ENCODE peak calls at places on chromosomes 16 and 17, in six cellular contexts. One of them, this sample, is unnamed.

GRCh38 chr16:30656974-30657865 is 1.0 kb upstream of the FBRS start:
- DNase-seq in fibroblast of pulmonary artery: no peak
- DNase-seq in pulmonary artery endothelial cell: no peak
- DNase-seq in stromal cell of bone marrow: peak; percentile 41
- DNase-seq in fibroblast of the aortic adventitia: no peak
- DNase-seq in NCI-H1417: peak; percentile 88
- DNase-seq in this sample: no peak

GRCh38 chr17:72634621-72635020 is 457.9 kb downstream of the SLC39A11 start:
- DNase-seq in fibroblast of pulmonary artery: no peak
- DNase-seq in pulmonary artery endothelial cell: no peak
- DNase-seq in stromal cell of bone marrow: no peak
- DNase-seq in fibroblast of the aortic adventitia: no peak
- DNase-seq in NCI-H1417: no peak
- DNase-seq in this sample: no peak

GRCh38 chr16:52976539-52977167 is 76.0 kb downstream of the CHD9NB start:
- DNase-seq in fibroblast of pulmonary artery: peak; percentile 61
- DNase-seq in pulmonary artery endothelial cell: no peak
- DNase-seq in stromal cell of bone marrow: peak; percentile 12
- DNase-seq in fibroblast of the aortic adventitia: peak; percentile 27
- DNase-seq in NCI-H1417: peak; percentile 4
- DNase-seq in this sample: no peak

GRCh38 chr16:49183911-49184310 is 97.7 kb downstream of the CBLN1 start:
- DNase-seq in fibroblast of pulmonary artery: no peak
- DNase-seq in pulmonary artery endothelial cell: no peak
- DNase-seq in stromal cell of bone marrow: no peak
- DNase-seq in fibroblast of the aortic adventitia: no peak
- DNase-seq in NCI-H1417: peak; percentile 26
- DNase-seq in this sample: no peak

GRCh38 chr17:29032798-29033197 is 10.1 kb upstream of the PIPOX start:
- DNase-seq in fibroblast of pulmonary artery: peak; percentile 64
- DNase-seq in pulmonary artery endothelial cell: no peak
- DNase-seq in stromal cell of bone marrow: no peak
- DNase-seq in fibroblast of the aortic adventitia: no peak
- DNase-seq in NCI-H1417: peak; percentile 23
- DNase-seq in this sample: no peak

GRCh38 chr16:3589441-3589921 is 12.3 kb upstream of the NLRC3 start:
- DNase-seq in fibroblast of pulmonary artery: no peak
- DNase-seq in pulmonary artery endothelial cell: no peak
- DNase-seq in stromal cell of bone marrow: no peak
- DNase-seq in fibroblast of the aortic adventitia: no peak
- DNase-seq in NCI-H1417: no peak
- DNase-seq in this sample: no peak

GRCh38 chr16:81293909-81294802 is 20.6 kb upstream of the GAN start:
- DNase-seq in fibroblast of pulmonary artery: peak; percentile 33
- DNase-seq in pulmonary artery endothelial cell: no peak
- DNase-seq in stromal cell of bone marrow: peak; percentile 49
- DNase-seq in fibroblast of the aortic adventitia: peak; percentile 70
- DNase-seq in NCI-H1417: no peak
- DNase-seq in this sample: no peak

GRCh38 chr16:48052731-48053130 is 103.1 kb downstream of the ABCC12 start:
- DNase-seq in fibroblast of pulmonary artery: no peak
- DNase-seq in pulmonary artery endothelial cell: no peak
- DNase-seq in stromal cell of bone marrow: no peak
- DNase-seq in fibroblast of the aortic adventitia: no peak
- DNase-seq in NCI-H1417: no peak
- DNase-seq in this sample: no peak

GRCh38 chr17:49637050-49637449 is 40.8 kb downstream of the SPOP start:
- DNase-seq in fibroblast of pulmonary artery: peak; percentile 29
- DNase-seq in pulmonary artery endothelial cell: no peak
- DNase-seq in stromal cell of bone marrow: no peak
- DNase-seq in fibroblast of the aortic adventitia: peak; percentile 49
- DNase-seq in NCI-H1417: no peak
- DNase-seq in this sample: no peak

GRCh38 chr17:27491713-27492190 is 35.5 kb downstream of the KSR1 start:
- DNase-seq in fibroblast of pulmonary artery: no peak
- DNase-seq in pulmonary artery endothelial cell: no peak
- DNase-seq in stromal cell of bone marrow: no peak
- DNase-seq in fibroblast of the aortic adventitia: no peak
- DNase-seq in NCI-H1417: no peak
- DNase-seq in this sample: no peak

GRCh38 chr16:48877946-48878345 is 268.0 kb upstream of the N4BP1 start:
- DNase-seq in fibroblast of pulmonary artery: no peak
- DNase-seq in pulmonary artery endothelial cell: no peak
- DNase-seq in stromal cell of bone marrow: no peak
- DNase-seq in fibroblast of the aortic adventitia: no peak
- DNase-seq in NCI-H1417: no peak
- DNase-seq in this sample: no peak

GRCh38 chr16:503150-504071 is 24.1 kb upstream of the CAPN15 start:
- DNase-seq in fibroblast of pulmonary artery: no peak
- DNase-seq in pulmonary artery endothelial cell: no peak
- DNase-seq in stromal cell of bone marrow: no peak
- DNase-seq in fibroblast of the aortic adventitia: no peak
- DNase-seq in NCI-H1417: no peak
- DNase-seq in this sample: no peak

GRCh38 chr17:58679263-58680037 is 12.4 kb downstream of the TEX14 start:
- DNase-seq in fibroblast of pulmonary artery: peak; percentile 91
- DNase-seq in pulmonary artery endothelial cell: no peak
- DNase-seq in stromal cell of bone marrow: no peak
- DNase-seq in fibroblast of the aortic adventitia: peak; percentile 42
- DNase-seq in NCI-H1417: peak; percentile 68
- DNase-seq in this sample: no peak

GRCh38 chr16:10577305-10578202 is 2.8 kb downstream of the EMP2 start:
- DNase-seq in fibroblast of pulmonary artery: no peak
- DNase-seq in pulmonary artery endothelial cell: no peak
- DNase-seq in stromal cell of bone marrow: no peak
- DNase-seq in fibroblast of the aortic adventitia: peak; percentile 48
- DNase-seq in NCI-H1417: no peak
- DNase-seq in this sample: no peak

GRCh38 chr17:62859146-62859545 is 51.0 kb upstream of the MARCHF10 start:
- DNase-seq in fibroblast of pulmonary artery: peak; percentile 90
- DNase-seq in pulmonary artery endothelial cell: no peak
- DNase-seq in stromal cell of bone marrow: peak; percentile 47
- DNase-seq in fibroblast of the aortic adventitia: peak; percentile 75
- DNase-seq in NCI-H1417: no peak
- DNase-seq in this sample: no peak

GRCh38 chr16:15523092-15523541 is 88.7 kb downstream of the BMERB1 start:
- DNase-seq in fibroblast of pulmonary artery: no peak
- DNase-seq in pulmonary artery endothelial cell: no peak
- DNase-seq in stromal cell of bone marrow: no peak
- DNase-seq in fibroblast of the aortic adventitia: no peak
- DNase-seq in NCI-H1417: no peak
- DNase-seq in this sample: no peak

GRCh38 chr16:874366-875181 is 74.0 kb upstream of the GNG13 start:
- DNase-seq in fibroblast of pulmonary artery: no peak
- DNase-seq in pulmonary artery endothelial cell: no peak
- DNase-seq in stromal cell of bone marrow: no peak
- DNase-seq in fibroblast of the aortic adventitia: no peak
- DNase-seq in NCI-H1417: no peak
- DNase-seq in this sample: no peak

GRCh38 chr16:55543470-55543869 is 23.0 kb upstream of the CAPNS2 start:
- DNase-seq in fibroblast of pulmonary artery: peak; percentile 68
- DNase-seq in pulmonary artery endothelial cell: no peak
- DNase-seq in stromal cell of bone marrow: no peak
- DNase-seq in fibroblast of the aortic adventitia: peak; percentile 72
- DNase-seq in NCI-H1417: peak; percentile 40
- DNase-seq in this sample: no peak

GRCh38 chr16:3837851-3838564 is 42.5 kb downstream of the CREBBP start:
- DNase-seq in fibroblast of pulmonary artery: no peak
- DNase-seq in pulmonary artery endothelial cell: no peak
- DNase-seq in stromal cell of bone marrow: no peak
- DNase-seq in fibroblast of the aortic adventitia: no peak
- DNase-seq in NCI-H1417: no peak
- DNase-seq in this sample: no peak

GRCh38 chr17:1035546-1036170 is 38.7 kb downstream of the TIMM22 start:
- DNase-seq in fibroblast of pulmonary artery: no peak
- DNase-seq in pulmonary artery endothelial cell: no peak
- DNase-seq in stromal cell of bone marrow: no peak
- DNase-seq in fibroblast of the aortic adventitia: no peak
- DNase-seq in NCI-H1417: no peak
- DNase-seq in this sample: no peak

GRCh38 chr16:1620391-1620790 is 8.2 kb downstream of the CRAMP1 start:
- DNase-seq in fibroblast of pulmonary artery: no peak
- DNase-seq in pulmonary artery endothelial cell: no peak
- DNase-seq in stromal cell of bone marrow: no peak
- DNase-seq in fibroblast of the aortic adventitia: no peak
- DNase-seq in NCI-H1417: no peak
- DNase-seq in this sample: no peak

GRCh38 chr17:52721932-52722331 is 563.4 kb upstream of the CA10 start:
- DNase-seq in fibroblast of pulmonary artery: no peak
- DNase-seq in pulmonary artery endothelial cell: no peak
- DNase-seq in stromal cell of bone marrow: no peak
- DNase-seq in fibroblast of the aortic adventitia: no peak
- DNase-seq in NCI-H1417: no peak
- DNase-seq in this sample: no peak

GRCh38 chr16:78877114-78877513 is 723.4 kb downstream of the MAF start:
- DNase-seq in fibroblast of pulmonary artery: no peak
- DNase-seq in pulmonary artery endothelial cell: no peak
- DNase-seq in stromal cell of bone marrow: no peak
- DNase-seq in fibroblast of the aortic adventitia: no peak
- DNase-seq in NCI-H1417: no peak
- DNase-seq in this sample: no peak

GRCh38 chr17:80961516-80961915 is 30.1 kb upstream of the CHMP6 start:
- DNase-seq in fibroblast of pulmonary artery: no peak
- DNase-seq in pulmonary artery endothelial cell: no peak
- DNase-seq in stromal cell of bone marrow: no peak
- DNase-seq in fibroblast of the aortic adventitia: no peak
- DNase-seq in NCI-H1417: peak; percentile 83
- DNase-seq in this sample: no peak

GRCh38 chr17:44069974-44070454 is 521 bp upstream of the G6PC3 start:
- DNase-seq in fibroblast of pulmonary artery: peak; percentile 11
- DNase-seq in pulmonary artery endothelial cell: no peak
- DNase-seq in stromal cell of bone marrow: no peak
- DNase-seq in fibroblast of the aortic adventitia: peak; percentile 11
- DNase-seq in NCI-H1417: no peak
- DNase-seq in this sample: no peak

GRCh38 chr17:42578282-42578869 is 847 bp upstream of the PSMC3IP start:
- DNase-seq in fibroblast of pulmonary artery: peak; percentile 78
- DNase-seq in pulmonary artery endothelial cell: no peak
- DNase-seq in stromal cell of bone marrow: no peak
- DNase-seq in fibroblast of the aortic adventitia: peak; percentile 77
- DNase-seq in NCI-H1417: peak; percentile 87
- DNase-seq in this sample: peak; percentile 60

GRCh38 chr17:51165680-51166197 is 472 bp upstream of the NME2 start:
- DNase-seq in fibroblast of pulmonary artery: no peak
- DNase-seq in pulmonary artery endothelial cell: no peak
- DNase-seq in stromal cell of bone marrow: no peak
- DNase-seq in fibroblast of the aortic adventitia: no peak
- DNase-seq in NCI-H1417: no peak
- DNase-seq in this sample: no peak

GRCh38 chr16:72786606-72787005 is 261.3 kb downstream of the ZFHX3 start:
- DNase-seq in fibroblast of pulmonary artery: no peak
- DNase-seq in pulmonary artery endothelial cell: no peak
- DNase-seq in stromal cell of bone marrow: no peak
- DNase-seq in fibroblast of the aortic adventitia: no peak
- DNase-seq in NCI-H1417: no peak
- DNase-seq in this sample: no peak

GRCh38 chr16:76650579-76650978 is 373.4 kb downstream of the CNTNAP4 start:
- DNase-seq in fibroblast of pulmonary artery: no peak
- DNase-seq in pulmonary artery endothelial cell: no peak
- DNase-seq in stromal cell of bone marrow: no peak
- DNase-seq in fibroblast of the aortic adventitia: no peak
- DNase-seq in NCI-H1417: peak; percentile 24
- DNase-seq in this sample: no peak

GRCh38 chr16:46894011-46894672 is 10.0 kb downstream of the GPT2 start:
- DNase-seq in fibroblast of pulmonary artery: peak; percentile 63
- DNase-seq in pulmonary artery endothelial cell: no peak
- DNase-seq in stromal cell of bone marrow: no peak
- DNase-seq in fibroblast of the aortic adventitia: no peak
- DNase-seq in NCI-H1417: no peak
- DNase-seq in this sample: no peak

GRCh38 chr17:14437176-14437575 is 136.3 kb downstream of the HS3ST3B1 start:
- DNase-seq in fibroblast of pulmonary artery: no peak
- DNase-seq in pulmonary artery endothelial cell: no peak
- DNase-seq in stromal cell of bone marrow: no peak
- DNase-seq in fibroblast of the aortic adventitia: no peak
- DNase-seq in NCI-H1417: no peak
- DNase-seq in this sample: no peak

GRCh38 chr17:42288078-42288984 is at the start of gene STAT5A:
- DNase-seq in fibroblast of pulmonary artery: peak; percentile 90
- DNase-seq in pulmonary artery endothelial cell: peak; percentile 74
- DNase-seq in stromal cell of bone marrow: peak; percentile 73
- DNase-seq in fibroblast of the aortic adventitia: peak; percentile 84
- DNase-seq in NCI-H1417: peak; percentile 72
- DNase-seq in this sample: no peak